ENCODE peak calls at places on chromosomes 5 and 9, in four cellular contexts. W is BJ, O is thyroid gland, F is left ventricle myocardium inferior. X is an unnamed sample.

GRCh38 chr9:13113201-13113600 is 166.3 kb downstream of the MPDZ start:
- DNase-seq in W (peak; percentile 62), O (no peak), F (no peak), X (peak; percentile 24)

GRCh38 chr9:14529047-14529446 is 164.2 kb downstream of the ZDHHC21 start:
- DNase-seq in W (no peak), O (no peak), F (no peak), X (no peak)

GRCh38 chr5:78234804-78235203 is 59.7 kb downstream of the AP3B1 start:
- DNase-seq in W (no peak), O (no peak), F (no peak), X (no peak)

GRCh38 chr9:136762915-136763648 is 1.2 kb downstream of the LCN15 start:
- DNase-seq in W (no peak), O (no peak), F (peak; percentile 54), X (peak; percentile 36)

GRCh38 chr5:140351609-140352334 is 5.4 kb upstream of the HBEGF start:
- DNase-seq in W (no peak), O (peak; percentile 44), F (no peak), X (peak; percentile 79)

GRCh38 chr5:94017579-94017978 is 276.2 kb upstream of the POU5F2 start:
- DNase-seq in W (no peak), O (no peak), F (no peak), X (peak; percentile 29)

GRCh38 chr9:124480621-124480981 is 26.6 kb downstream of the NR5A1 start:
- DNase-seq in W (no peak), O (no peak), F (no peak), X (peak; percentile 37)

GRCh38 chr5:68277427-68277826 is 61.9 kb downstream of the PIK3R1 start:
- DNase-seq in W (no peak), O (no peak), F (no peak), X (peak; percentile 92)

GRCh38 chr9:87479801-87480201 is 17.9 kb upstream of the DAPK1 start:
- DNase-seq in W (no peak), O (no peak), F (no peak), X (no peak)

GRCh38 chr9:69097053-69097452 is 61.5 kb downstream of the FXN start:
- DNase-seq in W (no peak), O (no peak), F (no peak), X (peak; percentile 93)

GRCh38 chr5:126138475-126139005 is 284.7 kb upstream of the GRAMD2B start:
- DNase-seq in W (peak; percentile 10), O (no peak), F (no peak), X (peak; percentile 49)

GRCh38 chr9:34463098-34463900 is 4.7 kb downstream of the DNAI1 start:
- DNase-seq in W (peak; percentile 55), O (no peak), F (no peak), X (peak; percentile 85)

GRCh38 chr5:172280937-172281336 is 2.6 kb downstream of the UBTD2 start:
- DNase-seq in W (no peak), O (no peak), F (no peak), X (no peak)

GRCh38 chr9:127572961-127573727 is 38.9 kb upstream of the STXBP1 start:
- DNase-seq in W (peak; percentile 67), O (no peak), F (no peak), X (peak; percentile 63)

GRCh38 chr9:71684566-71684965 is 83.7 kb downstream of the CEMIP2 start:
- DNase-seq in W (no peak), O (peak; percentile 46), F (no peak), X (no peak)

DNA sequence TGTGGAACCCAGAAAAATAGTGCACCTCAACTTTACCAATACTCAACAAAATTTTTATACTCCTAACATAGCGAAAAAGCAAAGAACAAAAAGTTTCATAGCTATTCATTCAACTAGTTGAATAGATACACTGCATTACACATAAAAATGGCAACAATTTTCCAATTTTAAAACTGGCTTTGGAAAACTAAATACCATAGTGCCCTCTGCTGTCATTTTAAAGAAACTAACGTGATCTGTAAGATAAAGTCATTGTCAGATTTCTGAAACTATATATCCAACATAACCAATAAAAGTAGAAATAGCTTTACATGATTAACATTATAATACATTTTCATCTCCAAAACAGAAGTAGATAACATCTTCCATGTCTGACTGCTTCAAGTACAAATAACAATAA is 31.6 kb downstream of the DTWD2 start:
- DNase-seq in W (no peak), O (no peak), F (no peak), X (peak; percentile 22)
- TF ChIP-seq CTCF in W (no peak), O (peak; percentile 28), F (peak; percentile 32), X (no peak)

GRCh38 chr5:128537999-128538248 is at the start of gene FBN2:
- DNase-seq in W (no peak), O (no peak), F (no peak), X (no peak)
- H3K4me3 ChIP-seq in W (peak within 1 kb of the TSS; percentile 79), O (peak within 1 kb of the TSS; percentile 44), F (peak within 1 kb of the TSS; percentile 76), X (peak within 1 kb of the TSS; percentile 59)

DNA sequence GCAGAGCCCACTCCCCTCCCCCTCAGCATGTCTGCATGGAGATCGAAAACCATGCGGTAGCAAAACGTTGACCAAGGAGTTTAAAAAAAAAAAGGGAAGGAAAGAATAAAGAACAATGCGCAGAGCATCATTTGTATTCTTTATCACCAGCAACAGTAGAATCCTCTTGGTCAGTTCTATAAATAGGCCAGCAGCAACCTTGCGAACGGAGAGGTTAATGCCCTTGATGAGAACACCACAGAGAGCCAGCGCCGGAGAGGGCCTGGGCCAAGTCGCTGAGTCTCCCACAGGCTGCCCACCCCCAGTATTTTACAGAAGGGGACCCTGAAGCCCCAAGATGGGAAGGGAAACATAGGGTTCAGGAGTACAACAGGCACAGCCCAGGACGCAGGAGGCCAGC is 22.7 kb downstream of the WHRN start:
- DNase-seq in W (no peak), O (no peak), F (no peak), X (no peak)
- TF ChIP-seq CTCF in W (no peak), O (no peak), F (no peak), X (no peak)

GRCh38 chr5:119270955-119271757 is 84.7 kb upstream of the TNFAIP8 start:
- DNase-seq in W (no peak), O (no peak), F (no peak), X (no peak)
- H3K4me3 ChIP-seq in W (no peak overlapping the region), O (no peak overlapping the region), F (no peak overlapping the region), X (no peak overlapping the region)

GRCh38 chr5:152142845-152143469 is 218.3 kb upstream of the GLRA1 start:
- DNase-seq in W (no peak), O (peak; percentile 68), F (peak; percentile 45), X (peak; percentile 59)
- TF ChIP-seq CTCF in W (peak; percentile 90), O (peak; percentile 75), F (peak; percentile 92), X (peak; percentile 97)

DNA sequence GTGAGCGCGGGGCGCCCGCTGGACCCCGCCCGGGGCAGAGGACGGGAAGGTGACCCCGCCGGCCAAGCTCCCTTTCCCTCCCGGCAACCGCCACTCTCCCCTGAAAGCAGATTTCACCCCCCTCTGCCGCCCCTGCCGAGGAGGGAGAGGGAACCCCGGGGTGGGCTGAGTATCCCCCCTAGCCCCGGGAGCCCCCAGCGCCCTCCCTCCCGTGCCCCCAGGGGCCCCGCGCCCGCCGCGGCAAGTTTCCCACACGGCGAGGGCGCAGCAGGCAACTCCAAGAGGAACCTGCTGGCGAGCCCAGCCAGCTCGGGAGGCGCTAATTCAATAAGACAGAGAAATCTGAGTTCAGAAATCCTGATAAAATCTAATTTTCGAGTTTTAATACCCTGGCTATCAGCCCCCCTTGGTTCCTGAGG is 1.6 kb downstream of the NTNG2 start:
- DNase-seq in W (no peak), O (peak; percentile 24), F (no peak), X (no peak)
- H3K4me3 ChIP-seq in W (no peak overlapping the region), O (peak overlapping the region; percentile 32), F (peak overlapping the region; percentile 74), X (no peak overlapping the region)

GRCh38 chr5:162591724-162592123 is 524.2 kb downstream of the GABRG2 start:
- DNase-seq in W (no peak), O (no peak), F (no peak), X (no peak)

DNA sequence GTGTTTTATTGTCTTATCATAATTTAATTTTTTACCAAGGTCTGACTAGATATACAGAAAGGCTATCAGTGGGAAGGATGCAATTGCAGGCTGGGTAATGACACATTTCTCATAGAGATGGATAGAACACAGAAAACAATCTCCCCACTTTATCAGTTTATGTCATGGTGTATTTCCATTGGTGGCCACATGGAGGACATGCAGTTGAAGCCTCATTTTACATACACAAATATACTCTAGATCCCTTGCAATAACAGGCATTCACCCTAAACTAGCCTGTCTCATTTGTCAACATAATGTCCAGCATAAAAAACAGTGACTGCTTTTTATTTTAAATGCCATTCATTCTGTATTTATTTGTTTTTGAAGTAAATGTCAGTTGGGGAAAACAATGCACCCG is 526.3 kb downstream of the GABRG2 start:
- DNase-seq in W (no peak), O (no peak), F (no peak), X (peak; percentile 2)
- TF ChIP-seq CTCF in W (peak; percentile 2), O (no peak), F (no peak), X (peak; percentile 25)

DNA sequence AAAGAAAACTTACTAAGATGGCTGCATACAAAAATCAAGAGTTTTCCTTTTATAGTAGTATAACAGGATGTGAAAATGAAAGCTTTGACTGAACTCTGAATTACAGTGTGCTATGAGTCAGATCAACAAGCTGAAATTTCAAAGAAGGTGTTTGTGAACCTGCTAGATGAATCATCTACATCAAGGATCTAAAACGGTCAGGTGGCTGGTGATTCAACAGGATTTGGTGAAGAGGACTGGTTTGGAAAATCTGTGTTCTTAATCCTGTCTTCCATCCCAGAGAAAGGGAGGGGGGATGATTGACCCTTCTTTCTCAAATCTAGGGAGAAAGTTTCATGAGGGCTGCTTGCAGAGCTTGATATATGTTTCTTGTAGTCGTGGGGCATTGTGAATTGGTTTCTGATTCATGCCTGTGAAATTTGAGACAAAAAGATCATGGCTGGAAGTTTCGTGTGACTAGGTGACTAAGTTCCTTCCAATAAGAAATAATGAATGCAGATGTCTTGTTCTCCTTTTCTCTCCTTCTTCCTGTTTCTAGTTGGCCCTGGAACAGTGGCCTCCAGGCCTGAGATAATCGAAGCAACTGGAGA is 67.0 kb downstream of the MRPS30 start:
- DNase-seq in W (no peak), O (no peak), F (no peak), X (peak; percentile 95)
- H3K4me3 ChIP-seq in W (no peak overlapping the region), O (no peak overlapping the region), F (no peak overlapping the region), X (peak overlapping the region; percentile 18)

GRCh38 chr9:130423272-130423671 is 21.5 kb upstream of the ASS1 start:
- DNase-seq in W (no peak), O (peak; percentile 94), F (peak; percentile 75), X (no peak)

GRCh38 chr9:130425741-130426466 is 18.9 kb upstream of the ASS1 start:
- DNase-seq in W (no peak), O (no peak), F (no peak), X (no peak)

GRCh38 chr9:130426883-130427282 is 17.9 kb upstream of the ASS1 start:
- DNase-seq in W (no peak), O (no peak), F (no peak), X (peak; percentile 96)

GRCh38 chr9:130426467-130426773 is 18.3 kb upstream of the ASS1 start:
- DNase-seq in W (no peak), O (no peak), F (no peak), X (no peak)

GRCh38 chr9:130424781-130425310 is 19.9 kb upstream of the ASS1 start:
- DNase-seq in W (no peak), O (no peak), F (no peak), X (no peak)
- TF ChIP-seq CTCF in W (no peak), O (no peak), F (no peak), X (no peak)